ENCODE peak calls at places on chromosome 22, in nine cellular contexts. P is left ventricle myocardium inferior, Y is GM12865, G is fibroblast of villous mesenchyme, H is kidney epithelial cell, S is RWPE1, R is cardiac fibroblast, Z is AG10803, B is upper lobe of right lung. F is an unnamed sample.
A peak's percentile ranks its signal among the peaks of the same experiment; 100 is the strongest.

GRCh38 chr22:37549704-37550059 is 10.6 kb upstream of the CDC42EP1 start:
- DNase-seq in S (no peak), H (no peak), Z (peak; percentile 72), Y (no peak), G (peak; percentile 47), B (peak; percentile 81), R (peak; percentile 88), P (no peak), F (no peak)

GRCh38 chr22:42939941-42940653 is 74.9 kb downstream of the PACSIN2 start:
- DNase-seq in R (peak; percentile 79), Y (no peak), Z (peak; percentile 78), P (no peak), B (peak; percentile 68), S (peak; percentile 82), H (no peak), G (peak; percentile 84), F (no peak)

GRCh38 chr22:25358421-25359170 is 139.2 kb downstream of the CRYBB2 start:
- DNase-seq in S (no peak), P (no peak), Y (no peak), Z (no peak), R (no peak), B (peak; percentile 49), G (no peak), H (no peak), F (no peak)

GRCh38 chr22:45631140-45631539 is 40.5 kb upstream of the ATXN10 start:
- DNase-seq in S (no peak), G (no peak), Y (no peak), R (no peak), B (peak; percentile 47), P (no peak), H (no peak), Z (no peak), F (no peak)

GRCh38 chr22:49670610-49671330 is 156.9 kb downstream of the BRD1 start:
- DNase-seq in S (no peak), B (peak; percentile 75), Z (no peak), P (no peak), Y (no peak), H (no peak), G (no peak), R (no peak), F (no peak)

GRCh38 chr22:27531782-27532530 is 269.6 kb downstream of the MN1 start:
- DNase-seq in Y (no peak), H (peak; percentile 67), G (peak; percentile 85), B (no peak), Z (peak; percentile 87), P (no peak), S (peak; percentile 25), R (peak; percentile 91), F (no peak)

GRCh38 chr22:48943567-48944432 is 883.9 kb downstream of the BRD1 start:
- DNase-seq in Z (peak; percentile 1), P (no peak), Y (no peak), B (peak; percentile 60), R (no peak), H (no peak), S (no peak), G (no peak), F (no peak)

GRCh38 chr22:49927483-49928184 is 9.2 kb downstream of the CRELD2 start:
- DNase-seq in H (no peak), R (no peak), P (no peak), G (no peak), Z (no peak), Y (no peak), S (no peak), B (no peak), F (no peak)

GRCh38 chr22:50027639-50028537 is 15.3 kb upstream of the IL17REL start:
- DNase-seq in G (no peak), S (peak; percentile 54), P (no peak), H (peak; percentile 5), B (peak; percentile 74), Z (no peak), Y (no peak), R (no peak), F (no peak)

GRCh38 chr22:42872821-42873220 is 15.7 kb upstream of the ARFGAP3 start:
- DNase-seq in H (no peak), S (no peak), Y (no peak), R (no peak), B (no peak), G (no peak), P (no peak), Z (no peak), F (no peak)

GRCh38 chr22:24043957-24044356 is 32.9 kb downstream of the CABIN1 start:
- DNase-seq in S (no peak), Z (no peak), G (no peak), Y (no peak), H (no peak), R (no peak), P (no peak), B (no peak), F (no peak)

GRCh38 chr22:46031965-46032851 is 55.2 kb upstream of the WNT7B start:
- DNase-seq in B (peak; percentile 51), R (no peak), Z (no peak), H (no peak), S (no peak), G (no peak), P (peak; percentile 16), Y (no peak), F (no peak)

GRCh38 chr22:49427941-49428340 is 399.7 kb downstream of the BRD1 start:
- DNase-seq in R (no peak), P (no peak), H (no peak), Y (no peak), Z (no peak), G (no peak), B (no peak), S (no peak), F (no peak)

GRCh38 chr22:37930270-37930951 is 23.0 kb downstream of the C22orf23 start:
- DNase-seq in B (no peak), S (peak; percentile 13), P (no peak), Y (peak; percentile 35), Z (peak; percentile 37), G (peak; percentile 27), R (peak; percentile 38), H (no peak), F (no peak)

GRCh38 chr22:42152661-42153270 is 22.2 kb upstream of the CYP2D6 start:
- DNase-seq in S (no peak), Y (no peak), R (no peak), P (no peak), B (no peak), Z (no peak), H (no peak), G (no peak), F (no peak)

GRCh38 chr22:47198801-47199251 is 436.4 kb downstream of the TBC1D22A start:
- DNase-seq in H (no peak), P (no peak), S (no peak), G (no peak), Y (no peak), B (peak; percentile 62), Z (no peak), R (no peak), F (no peak)

GRCh38 chr22:39209756-39210155 is 35.0 kb downstream of the PDGFB start:
- DNase-seq in P (no peak), G (no peak), B (peak; percentile 60), Y (no peak), S (no peak), H (no peak), R (no peak), Z (no peak), F (no peak)

GRCh38 chr22:37492428-37493344 is 6.5 kb upstream of the MFNG start:
- DNase-seq in R (peak; percentile 62), B (peak; percentile 63), Z (peak; percentile 60), P (no peak), G (peak; percentile 49), H (no peak), S (no peak), Y (peak; percentile 59), F (peak; percentile 84)

GRCh38 chr22:28855355-28856094 is 27.8 kb upstream of the ZNRF3 start:
- DNase-seq in S (peak; percentile 52), Z (peak; percentile 69), G (peak; percentile 78), Y (peak; percentile 81), B (no peak), H (peak; percentile 52), P (no peak), R (peak; percentile 84), F (peak; percentile 74)
- TF ChIP-seq CTCF in S (peak; percentile 88), Z (peak; percentile 97), G (peak; percentile 92), Y (peak; percentile 86), B (peak; percentile 93), H (peak; percentile 85), P (peak; percentile 96), R (peak; percentile 88), F (peak; percentile 89)

GRCh38 chr22:18970180-18970947 is 34.3 kb upstream of the PRODH start:
- DNase-seq in G (no peak), H (no peak), S (no peak), Z (no peak), Y (no peak), P (no peak), R (no peak), B (peak; percentile 60), F (no peak)
- TF ChIP-seq CTCF in G (no peak), H (no peak), S (no peak), Z (no peak), Y (no peak), P (no peak), R (no peak), B (no peak), F (no peak)

GRCh38 chr22:32354360-32355351 is 3.0 kb upstream of the RFPL3 start:
- DNase-seq in Z (peak; percentile 20), S (peak; percentile 86), R (peak; percentile 31), Y (no peak), B (no peak), G (peak; percentile 3), P (no peak), H (no peak), F (no peak)

GRCh38 chr22:32353292-32353691 is 4.4 kb upstream of the RFPL3 start:
- DNase-seq in G (no peak), Y (no peak), B (no peak), H (no peak), S (no peak), Z (no peak), P (no peak), R (no peak), F (no peak)

GRCh38 chr22:32353840-32354239 is 3.8 kb upstream of the RFPL3 start:
- DNase-seq in B (no peak), Z (no peak), Y (no peak), G (no peak), H (no peak), P (no peak), S (no peak), R (no peak), F (no peak)

GRCh38 chr22:32352681-32353080 is 5.0 kb upstream of the RFPL3 start:
- DNase-seq in B (no peak), G (no peak), Z (no peak), R (no peak), Y (no peak), P (no peak), S (no peak), H (no peak), F (no peak)

GRCh38 chr22:32355760-32356159 is 1.9 kb upstream of the RFPL3 start:
- DNase-seq in H (no peak), S (peak; percentile 13), R (no peak), G (no peak), P (no peak), Z (no peak), B (no peak), Y (no peak), F (no peak)
- TF ChIP-seq CTCF in H (peak; percentile 35), S (no peak), R (no peak), G (no peak), P (peak; percentile 22), Z (no peak), B (no peak), Y (no peak), F (no peak)

DNA sequence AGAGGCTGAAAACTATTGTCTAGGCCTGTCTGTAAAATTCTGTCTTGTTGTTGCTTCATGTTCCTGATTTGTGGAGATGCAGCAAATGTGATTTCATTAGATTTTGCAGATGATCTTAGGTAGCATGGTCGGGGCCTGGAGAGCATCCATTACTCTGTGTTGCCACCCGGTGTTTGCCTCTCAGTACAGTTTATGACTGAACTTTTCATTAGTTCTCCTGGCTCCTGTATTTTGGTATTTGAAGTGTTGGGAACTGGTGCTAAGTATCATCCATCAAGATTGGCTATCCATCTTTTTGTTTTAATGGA is 7.7 kb downstream of the YWHAH start:
- DNase-seq in S (no peak), Z (peak; percentile 18), P (no peak), Y (no peak), R (no peak), B (no peak), H (no peak), G (no peak), F (no peak)
- TF ChIP-seq CTCF in S (no peak), Z (peak; percentile 25), P (no peak), Y (no peak), R (no peak), B (no peak), H (no peak), G (peak; percentile 20), F (peak; percentile 5)